ENCODE peak calls at places on chromosome 1, in eight cellular contexts. One of them, this sample, is unnamed.

GRCh38 chr1:33140153-33141149 is 41.4 kb downstream of the TRIM62 start:
- DNase-seq in upper lobe of right lung: no peak
- DNase-seq in BJ: no peak
- DNase-seq in psoas muscle: no peak
- DNase-seq in AG10803: no peak
- DNase-seq in dorsolateral prefrontal cortex: no peak
- DNase-seq in PC-3: peak
- DNase-seq in nephron progenitor cell: no peak
- DNase-seq in this sample: no peak

GRCh38 chr1:84377480-84378095 is 20.7 kb upstream of the DNASE2B start:
- DNase-seq in upper lobe of right lung: no peak
- DNase-seq in BJ: peak
- DNase-seq in psoas muscle: no peak
- DNase-seq in AG10803: peak
- DNase-seq in dorsolateral prefrontal cortex: no peak
- DNase-seq in PC-3: peak
- DNase-seq in nephron progenitor cell: no peak
- DNase-seq in this sample: no peak

GRCh38 chr1:21963477-21964217 is 13.2 kb upstream of the CELA3B start:
- DNase-seq in upper lobe of right lung: peak
- DNase-seq in BJ: no peak
- DNase-seq in psoas muscle: peak
- DNase-seq in AG10803: peak
- DNase-seq in dorsolateral prefrontal cortex: peak
- DNase-seq in PC-3: peak
- DNase-seq in nephron progenitor cell: peak
- DNase-seq in this sample: peak

GRCh38 chr1:31695327-31695726 is 8.5 kb downstream of the COL16A1 start:
- DNase-seq in upper lobe of right lung: no peak
- DNase-seq in BJ: no peak
- DNase-seq in psoas muscle: no peak
- DNase-seq in AG10803: no peak
- DNase-seq in dorsolateral prefrontal cortex: no peak
- DNase-seq in PC-3: no peak
- DNase-seq in nephron progenitor cell: no peak
- DNase-seq in this sample: no peak

GRCh38 chr1:99707535-99708142 is 58.8 kb downstream of the FRRS1 start:
- DNase-seq in upper lobe of right lung: peak
- DNase-seq in BJ: peak
- DNase-seq in psoas muscle: peak
- DNase-seq in AG10803: peak
- DNase-seq in dorsolateral prefrontal cortex: peak
- DNase-seq in PC-3: peak
- DNase-seq in nephron progenitor cell: peak
- DNase-seq in this sample: no peak

GRCh38 chr1:22452401-22452963 is 831 bp downstream of the ZBTB40 start:
- DNase-seq in upper lobe of right lung: no peak
- DNase-seq in BJ: no peak
- DNase-seq in psoas muscle: peak
- DNase-seq in AG10803: peak
- DNase-seq in dorsolateral prefrontal cortex: no peak
- DNase-seq in PC-3: peak
- DNase-seq in nephron progenitor cell: no peak
- DNase-seq in this sample: no peak

GRCh38 chr1:167081594-167081993 is 8.6 kb downstream of the GPA33 start:
- DNase-seq in upper lobe of right lung: no peak
- DNase-seq in BJ: no peak
- DNase-seq in psoas muscle: no peak
- DNase-seq in AG10803: no peak
- DNase-seq in dorsolateral prefrontal cortex: no peak
- DNase-seq in PC-3: no peak
- DNase-seq in nephron progenitor cell: no peak
- DNase-seq in this sample: no peak

GRCh38 chr1:219805191-219805590 is 123.2 kb downstream of the SLC30A10 start:
- DNase-seq in upper lobe of right lung: no peak
- DNase-seq in BJ: no peak
- DNase-seq in psoas muscle: no peak
- DNase-seq in AG10803: no peak
- DNase-seq in dorsolateral prefrontal cortex: no peak
- DNase-seq in PC-3: peak
- DNase-seq in nephron progenitor cell: no peak
- DNase-seq in this sample: no peak

GRCh38 chr1:30706528-30706927 is 16.9 kb downstream of the MATN1 start:
- DNase-seq in upper lobe of right lung: peak
- DNase-seq in BJ: no peak
- DNase-seq in psoas muscle: peak
- DNase-seq in AG10803: peak
- DNase-seq in dorsolateral prefrontal cortex: peak
- DNase-seq in PC-3: peak
- DNase-seq in nephron progenitor cell: no peak
- DNase-seq in this sample: no peak

GRCh38 chr1:200738733-200739498 is at the start of gene CAMSAP2:
- DNase-seq in upper lobe of right lung: peak
- DNase-seq in BJ: peak
- DNase-seq in psoas muscle: peak
- DNase-seq in AG10803: peak
- DNase-seq in dorsolateral prefrontal cortex: peak
- DNase-seq in PC-3: peak
- DNase-seq in nephron progenitor cell: peak
- DNase-seq in this sample: peak

GRCh38 chr1:206050655-206051235 is 2.2 kb upstream of the RHEX start:
- DNase-seq in upper lobe of right lung: no peak
- DNase-seq in BJ: no peak
- DNase-seq in psoas muscle: no peak
- DNase-seq in AG10803: no peak
- DNase-seq in dorsolateral prefrontal cortex: no peak
- DNase-seq in PC-3: peak
- DNase-seq in nephron progenitor cell: no peak
- DNase-seq in this sample: no peak

GRCh38 chr1:47351305-47351704 is 17.7 kb downstream of the CMPK1 start:
- DNase-seq in upper lobe of right lung: no peak
- DNase-seq in BJ: no peak
- DNase-seq in psoas muscle: no peak
- DNase-seq in AG10803: no peak
- DNase-seq in dorsolateral prefrontal cortex: no peak
- DNase-seq in PC-3: peak
- DNase-seq in nephron progenitor cell: no peak
- DNase-seq in this sample: no peak

GRCh38 chr1:156616463-156616862 is 2.8 kb upstream of the HAPLN2 start:
- DNase-seq in upper lobe of right lung: no peak
- DNase-seq in BJ: no peak
- DNase-seq in psoas muscle: no peak
- DNase-seq in AG10803: no peak
- DNase-seq in dorsolateral prefrontal cortex: peak
- DNase-seq in PC-3: peak
- DNase-seq in nephron progenitor cell: peak
- DNase-seq in this sample: no peak

GRCh38 chr1:14606632-14607031 is 8.1 kb downstream of the KAZN start:
- DNase-seq in upper lobe of right lung: no peak
- DNase-seq in BJ: no peak
- DNase-seq in psoas muscle: no peak
- DNase-seq in AG10803: no peak
- DNase-seq in dorsolateral prefrontal cortex: no peak
- DNase-seq in PC-3: peak
- DNase-seq in nephron progenitor cell: no peak
- DNase-seq in this sample: no peak

GRCh38 chr1:9061949-9062555 is 7.4 kb downstream of the SLC2A5 start:
- DNase-seq in upper lobe of right lung: no peak
- DNase-seq in BJ: no peak
- DNase-seq in psoas muscle: no peak
- DNase-seq in AG10803: no peak
- DNase-seq in dorsolateral prefrontal cortex: no peak
- DNase-seq in PC-3: no peak
- DNase-seq in nephron progenitor cell: no peak
- DNase-seq in this sample: peak

GRCh38 chr1:203625623-203626189 is 926 bp upstream of the ATP2B4 start:
- DNase-seq in upper lobe of right lung: no peak
- DNase-seq in BJ: no peak
- DNase-seq in psoas muscle: no peak
- DNase-seq in AG10803: no peak
- DNase-seq in dorsolateral prefrontal cortex: peak
- DNase-seq in PC-3: peak
- DNase-seq in nephron progenitor cell: no peak
- DNase-seq in this sample: no peak

GRCh38 chr1:203055166-203055799 is 29.0 kb downstream of the PPFIA4 start:
- DNase-seq in upper lobe of right lung: no peak
- DNase-seq in BJ: no peak
- DNase-seq in psoas muscle: peak
- DNase-seq in AG10803: no peak
- DNase-seq in dorsolateral prefrontal cortex: no peak
- DNase-seq in PC-3: no peak
- DNase-seq in nephron progenitor cell: no peak
- DNase-seq in this sample: no peak

GRCh38 chr1:21932127-21932526 is 5.0 kb downstream of the HSPG2 start:
- DNase-seq in upper lobe of right lung: no peak
- DNase-seq in BJ: peak
- DNase-seq in psoas muscle: no peak
- DNase-seq in AG10803: peak
- DNase-seq in dorsolateral prefrontal cortex: no peak
- DNase-seq in PC-3: no peak
- DNase-seq in nephron progenitor cell: no peak
- DNase-seq in this sample: no peak

DNA sequence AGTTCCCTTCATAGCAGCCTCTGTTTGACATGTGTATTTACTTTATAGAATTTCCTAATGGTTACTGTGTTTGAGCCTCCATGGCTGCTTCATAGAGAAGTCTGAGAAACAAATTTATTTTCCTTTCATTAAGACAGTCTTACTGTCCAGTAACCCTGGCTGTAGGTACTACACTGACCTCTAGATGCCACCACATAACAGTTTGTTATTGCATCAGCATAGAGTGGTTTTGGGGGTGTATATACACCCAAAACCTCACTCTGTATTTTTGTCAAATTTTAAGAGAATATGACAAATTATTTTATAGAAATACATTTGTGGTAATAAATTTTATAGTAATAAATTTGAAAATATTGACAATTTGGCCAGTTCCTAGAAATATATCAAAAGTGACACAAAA is 57.3 kb downstream of the OBSCN start:
- DNase-seq in upper lobe of right lung: no peak
- DNase-seq in BJ: no peak
- DNase-seq in psoas muscle: no peak
- DNase-seq in AG10803: peak
- DNase-seq in dorsolateral prefrontal cortex: no peak
- DNase-seq in PC-3: peak
- DNase-seq in nephron progenitor cell: no peak
- DNase-seq in this sample: no peak
- TF ChIP-seq CTCF in upper lobe of right lung: no peak
- TF ChIP-seq CTCF in BJ: peak
- TF ChIP-seq CTCF in psoas muscle: peak
- TF ChIP-seq CTCF in AG10803: peak
- TF ChIP-seq CTCF in dorsolateral prefrontal cortex: no peak
- TF ChIP-seq CTCF in PC-3: peak
- TF ChIP-seq CTCF in nephron progenitor cell: no peak
- TF ChIP-seq CTCF in this sample: peak

GRCh38 chr1:54273092-54273836 is 73.3 kb downstream of the MRPL37 start:
- DNase-seq in upper lobe of right lung: no peak
- DNase-seq in BJ: no peak
- DNase-seq in psoas muscle: peak
- DNase-seq in AG10803: peak
- DNase-seq in dorsolateral prefrontal cortex: peak
- DNase-seq in PC-3: no peak
- DNase-seq in nephron progenitor cell: peak
- DNase-seq in this sample: no peak
- TF ChIP-seq CTCF in upper lobe of right lung: no peak
- TF ChIP-seq CTCF in BJ: peak
- TF ChIP-seq CTCF in psoas muscle: peak
- TF ChIP-seq CTCF in AG10803: peak
- TF ChIP-seq CTCF in dorsolateral prefrontal cortex: peak
- TF ChIP-seq CTCF in PC-3: no peak
- TF ChIP-seq CTCF in nephron progenitor cell: peak
- TF ChIP-seq CTCF in this sample: peak

GRCh38 chr1:211829343-211830054 is 1.1 kb downstream of the LPGAT1 start:
- DNase-seq in upper lobe of right lung: no peak
- DNase-seq in BJ: no peak
- DNase-seq in psoas muscle: peak
- DNase-seq in AG10803: peak
- DNase-seq in dorsolateral prefrontal cortex: peak
- DNase-seq in PC-3: no peak
- DNase-seq in nephron progenitor cell: peak
- DNase-seq in this sample: no peak
- TF ChIP-seq CTCF in upper lobe of right lung: no peak
- TF ChIP-seq CTCF in BJ: peak
- TF ChIP-seq CTCF in psoas muscle: no peak
- TF ChIP-seq CTCF in AG10803: peak
- TF ChIP-seq CTCF in dorsolateral prefrontal cortex: no peak
- TF ChIP-seq CTCF in PC-3: no peak
- TF ChIP-seq CTCF in nephron progenitor cell: peak
- TF ChIP-seq CTCF in this sample: peak

GRCh38 chr1:3174487-3175247 is 105.7 kb downstream of the PRDM16 start:
- DNase-seq in upper lobe of right lung: peak
- DNase-seq in BJ: no peak
- DNase-seq in psoas muscle: peak
- DNase-seq in AG10803: peak
- DNase-seq in dorsolateral prefrontal cortex: no peak
- DNase-seq in PC-3: peak
- DNase-seq in nephron progenitor cell: no peak
- DNase-seq in this sample: no peak
- TF ChIP-seq CTCF in upper lobe of right lung: no peak
- TF ChIP-seq CTCF in BJ: no peak
- TF ChIP-seq CTCF in psoas muscle: no peak
- TF ChIP-seq CTCF in AG10803: no peak
- TF ChIP-seq CTCF in dorsolateral prefrontal cortex: no peak
- TF ChIP-seq CTCF in PC-3: no peak
- TF ChIP-seq CTCF in nephron progenitor cell: no peak
- TF ChIP-seq CTCF in this sample: no peak

DNA sequence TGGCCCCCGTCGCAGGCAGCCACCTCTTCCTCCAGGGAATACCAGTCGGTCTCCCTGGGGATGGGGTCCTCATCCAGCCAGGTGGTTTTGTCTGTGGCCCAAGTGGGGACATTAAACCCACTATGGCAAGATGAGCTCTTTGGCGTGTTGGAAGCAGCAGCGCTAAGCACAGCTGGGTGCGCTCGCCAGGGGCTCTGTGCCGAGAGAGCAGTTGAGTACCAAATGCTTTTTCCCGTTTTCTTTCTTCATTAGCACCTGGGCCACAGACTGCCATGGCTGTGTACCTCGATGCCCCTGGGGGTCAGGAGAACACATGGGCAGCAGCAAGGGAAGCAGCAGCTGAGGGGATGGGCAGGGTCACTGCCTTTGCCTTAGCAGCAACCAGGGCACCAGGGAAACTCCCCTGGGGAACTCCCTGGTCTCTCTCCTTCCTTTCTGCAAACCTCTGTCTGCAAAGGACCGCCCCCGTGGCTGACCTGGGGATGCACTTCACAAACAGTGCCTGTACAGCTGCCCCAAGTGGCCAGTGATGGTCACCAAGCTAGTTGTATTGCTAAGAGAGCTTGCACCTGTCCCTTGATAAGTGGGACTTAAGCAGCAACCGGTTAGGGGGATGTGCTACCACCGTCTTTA is 31.1 kb downstream of the EDARADD start:
- DNase-seq in upper lobe of right lung: no peak
- DNase-seq in BJ: no peak
- DNase-seq in psoas muscle: no peak
- DNase-seq in AG10803: no peak
- DNase-seq in dorsolateral prefrontal cortex: no peak
- DNase-seq in PC-3: no peak
- DNase-seq in nephron progenitor cell: no peak
- DNase-seq in this sample: no peak
- TF ChIP-seq CTCF in upper lobe of right lung: no peak
- TF ChIP-seq CTCF in BJ: no peak
- TF ChIP-seq CTCF in psoas muscle: no peak
- TF ChIP-seq CTCF in AG10803: no peak
- TF ChIP-seq CTCF in dorsolateral prefrontal cortex: no peak
- TF ChIP-seq CTCF in PC-3: no peak
- TF ChIP-seq CTCF in nephron progenitor cell: no peak
- TF ChIP-seq CTCF in this sample: no peak